ENCODE peak calls at places on chromosomes 4 and X, in seven cellular contexts. G is H9, Z is neuronal stem cell, D is mesendoderm, R is mesenchymal stem cell, M is IMR-90, L is H1. I is an unnamed sample.

GRCh38 chr4:11769425-11769824 is 340.7 kb upstream of the HS3ST1 start:
- DNase-seq in G (no peak), M (peak), Z (no peak), D (no peak), L (no peak), R (peak), I (no peak)

GRCh38 chr4:71200944-71201533 is 137.8 kb upstream of the SLC4A4 start:
- DNase-seq in Z (no peak), G (no peak), D (peak), R (no peak), L (no peak), M (no peak), I (no peak)

GRCh38 chr4:120481711-120482110 is 415.1 kb upstream of the MAD2L1 start:
- DNase-seq in L (no peak), R (no peak), D (no peak), G (no peak), Z (no peak), M (no peak), I (no peak)

GRCh38 chr4:147102596-147102995 is 156.9 kb upstream of the TTC29 start:
- DNase-seq in D (no peak), L (no peak), Z (no peak), R (no peak), G (no peak), M (no peak), I (no peak)

GRCh38 chrX:56764153-56764974 is 35.3 kb downstream of the NBDY start:
- DNase-seq in L (peak), G (peak), R (peak), Z (peak), D (peak), M (peak), I (peak)

GRCh38 chr4:3254302-3255131 is 5.6 kb downstream of the MSANTD1 start:
- DNase-seq in G (peak), Z (peak), D (no peak), M (no peak), R (no peak), L (peak), I (no peak)

GRCh38 chrX:44675364-44676024 is 132.8 kb upstream of the FUNDC1 start:
- DNase-seq in M (peak), L (no peak), R (peak), D (no peak), G (peak), Z (no peak), I (no peak)

GRCh38 chrX:47361538-47362511 is 8.6 kb upstream of the ZNF157 start:
- DNase-seq in R (peak), D (peak), G (peak), Z (peak), L (peak), M (peak), I (peak)

GRCh38 chr4:185933078-185933581 is 121.1 kb upstream of the SORBS2 start:
- DNase-seq in M (peak), G (no peak), Z (no peak), D (peak), R (peak), L (no peak), I (no peak)

GRCh38 chrX:150361777-150362351 is 1.3 kb upstream of the MAMLD1 start:
- DNase-seq in G (peak), M (peak), R (peak), L (peak), D (peak), Z (no peak), I (no peak)

GRCh38 chr4:53777244-53777984 is 186.1 kb upstream of the LNX1 start:
- DNase-seq in R (peak), G (no peak), L (no peak), D (no peak), Z (no peak), M (peak), I (peak)

GRCh38 chr4:173001571-173001970 is 167.0 kb upstream of the GALNT7 start:
- DNase-seq in L (no peak), M (peak), R (peak), D (no peak), Z (no peak), G (no peak), I (no peak)

DNA sequence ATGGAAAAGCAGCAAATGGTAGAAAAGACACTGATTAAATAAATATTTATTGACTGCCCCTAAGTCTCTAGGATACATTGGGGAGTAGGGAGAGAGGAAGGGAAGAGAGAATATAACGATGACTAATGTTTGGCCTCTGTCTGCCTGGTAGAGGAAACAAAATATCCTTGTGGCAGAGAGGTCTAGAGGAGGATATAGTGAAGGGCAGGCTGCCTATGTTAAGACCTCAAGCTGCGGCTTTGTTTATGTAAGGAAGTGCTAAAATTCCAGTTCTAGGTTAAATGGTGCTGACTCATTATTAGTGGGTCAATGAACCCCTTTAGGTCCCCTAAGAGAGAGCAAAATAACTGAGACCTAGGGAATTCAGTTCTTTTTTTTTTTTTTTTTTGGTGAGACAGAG is 427.3 kb upstream of the FTHL17 start:
- DNase-seq in R (peak), M (peak), Z (no peak), D (peak), L (no peak), G (no peak), I (no peak)
- H2BK120ac ChIP-seq in R (no peak), M (no peak), Z (no peak), D (no peak), L (no peak), G (no peak), I (no peak)

GRCh38 chr4:168689791-168690190 is 192.9 kb downstream of the PALLD start:
- DNase-seq in R (no peak), G (no peak), L (no peak), Z (no peak), D (no peak), M (no peak), I (no peak)
- H2BK120ac ChIP-seq in R (no peak), G (no peak), L (no peak), Z (no peak), D (no peak), M (no peak), I (no peak)

GRCh38 chrX:48450076-48450475 is 20.0 kb downstream of the SLC38A5 start:
- DNase-seq in M (no peak), Z (no peak), G (no peak), L (no peak), D (no peak), R (no peak), I (no peak)

GRCh38 chrX:48456628-48457027 is 13.4 kb downstream of the SLC38A5 start:
- DNase-seq in D (no peak), G (no peak), L (no peak), M (no peak), R (no peak), Z (no peak), I (no peak)

GRCh38 chrX:48451708-48452107 is 18.4 kb downstream of the SLC38A5 start:
- DNase-seq in G (no peak), L (no peak), D (peak), Z (no peak), R (no peak), M (no peak), I (no peak)
- H2BK120ac ChIP-seq in G (no peak), L (no peak), D (no peak), Z (no peak), R (no peak), M (no peak), I (no peak)

GRCh38 chr4:75718529-75718928 is 5.8 kb upstream of the USO1 start:
- DNase-seq in L (no peak), M (peak), D (peak), R (no peak), Z (no peak), G (no peak), I (peak)
- H2BK120ac ChIP-seq in L (no peak), M (no peak), D (no peak), R (no peak), Z (no peak), G (no peak), I (no peak)

DNA sequence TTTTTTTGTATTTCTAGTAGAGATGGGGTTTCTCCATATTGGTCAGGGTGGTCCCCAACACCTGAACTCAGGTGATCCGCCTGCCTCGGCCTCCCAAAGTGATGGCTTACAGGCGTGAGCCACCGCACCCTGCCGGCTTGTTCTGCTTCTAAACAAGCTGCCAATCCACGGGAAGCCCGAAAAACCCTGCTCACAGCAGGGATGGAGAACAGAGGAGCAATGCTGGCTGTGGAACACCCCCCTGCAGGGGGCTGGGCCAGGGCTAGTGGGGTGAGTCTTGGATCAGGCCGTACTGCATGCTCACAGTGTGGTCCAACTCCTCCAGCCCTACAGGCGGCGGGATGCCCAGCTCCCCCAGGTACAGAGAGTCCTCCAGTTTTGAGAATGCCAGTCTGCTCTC is 38.1 kb upstream of the ARHGAP6 start:
- DNase-seq in R (no peak), G (no peak), L (no peak), Z (no peak), M (no peak), D (no peak), I (no peak)
- H2BK120ac ChIP-seq in R (no peak), G (no peak), L (no peak), Z (no peak), M (no peak), D (no peak), I (no peak)

GRCh38 chr4:153063490-153063889 is 127.4 kb downstream of the FHDC1 start:
- DNase-seq in R (no peak), G (no peak), M (no peak), D (no peak), L (no peak), Z (no peak), I (no peak)
- H2BK120ac ChIP-seq in R (no peak), G (no peak), M (no peak), D (no peak), L (no peak), Z (no peak), I (no peak)

DNA sequence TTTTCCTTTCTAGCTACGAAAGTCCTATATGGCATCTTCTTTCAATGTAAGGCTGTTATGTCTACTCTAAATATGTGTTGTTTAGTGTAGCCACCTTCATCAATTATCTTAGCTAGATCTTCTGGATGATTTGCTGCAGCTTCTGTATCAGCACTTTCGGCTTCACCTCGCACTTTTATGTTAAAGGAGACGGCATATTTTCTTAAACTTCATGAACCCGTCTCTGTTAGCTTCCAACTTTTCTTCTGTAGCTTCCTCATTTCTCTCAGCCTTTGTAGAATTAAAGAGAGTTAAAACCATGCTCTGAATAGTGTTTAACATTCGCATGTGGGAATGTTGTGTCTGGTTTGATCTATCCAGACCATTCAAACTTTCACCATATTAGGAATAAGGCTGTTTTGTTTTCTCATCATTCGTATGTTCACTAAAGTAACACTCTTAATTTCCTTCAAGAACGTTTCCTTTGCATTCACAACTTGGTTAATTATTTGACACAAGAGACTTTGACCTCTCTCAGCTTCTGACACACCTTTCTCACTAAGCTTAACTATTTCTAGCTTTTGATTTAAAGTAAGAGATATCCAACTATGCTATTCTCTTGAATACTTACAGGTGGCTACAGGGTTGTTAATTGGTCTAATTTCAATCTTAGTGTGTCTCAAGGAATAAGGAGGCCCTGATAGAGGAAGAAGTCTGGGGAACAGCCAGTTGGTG is 476.8 kb downstream of the GABRG1 start:
- DNase-seq in G (no peak), L (no peak), D (no peak), R (no peak), M (no peak), Z (no peak), I (no peak)
- H2BK120ac ChIP-seq in G (no peak), L (no peak), D (no peak), R (no peak), M (no peak), Z (no peak), I (no peak)

GRCh38 chrX:11367609-11368430 is 74.6 kb downstream of the AMELX start:
- DNase-seq in M (peak), G (no peak), R (peak), D (no peak), L (no peak), Z (no peak), I (no peak)

GRCh38 chrX:11366998-11367595 is 73.9 kb downstream of the AMELX start:
- DNase-seq in D (no peak), M (no peak), R (no peak), G (no peak), Z (no peak), L (no peak), I (no peak)

GRCh38 chrX:11365426-11365825 is 72.2 kb downstream of the AMELX start:
- DNase-seq in L (no peak), Z (no peak), G (no peak), D (no peak), R (no peak), M (no peak), I (no peak)

GRCh38 chrX:11364835-11365234 is 71.6 kb downstream of the AMELX start:
- DNase-seq in G (no peak), R (no peak), D (no peak), L (no peak), Z (no peak), M (no peak), I (no peak)

DNA sequence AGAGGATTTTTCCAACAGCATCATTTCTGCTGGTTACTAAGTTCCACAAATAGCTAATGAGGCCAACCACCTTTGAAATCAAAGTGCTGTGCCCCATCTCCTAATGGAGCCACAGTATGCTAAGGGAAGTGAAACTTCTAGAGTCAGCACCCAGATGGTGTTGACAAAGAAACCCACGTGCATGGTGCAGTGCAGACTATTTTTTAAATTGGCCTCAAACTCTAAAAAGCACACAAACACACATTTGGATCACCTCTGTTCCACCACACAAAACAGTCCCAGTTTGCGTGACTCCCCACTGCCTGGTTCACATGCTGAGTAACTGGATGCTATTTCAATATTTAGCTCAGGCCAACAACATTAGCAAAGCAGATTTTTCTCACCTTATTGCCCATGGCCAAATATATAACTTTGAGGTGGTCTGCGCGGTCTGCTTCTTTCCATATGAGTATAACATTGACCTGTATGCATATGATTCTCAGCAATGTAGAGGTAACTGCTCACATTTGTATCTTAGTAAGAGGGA is 69.9 kb downstream of the AMELX start:
- DNase-seq in M (no peak), L (no peak), Z (no peak), D (no peak), G (no peak), R (no peak), I (no peak)
- H2BK120ac ChIP-seq in M (no peak), L (no peak), Z (no peak), D (no peak), G (no peak), R (no peak), I (no peak)

DNA sequence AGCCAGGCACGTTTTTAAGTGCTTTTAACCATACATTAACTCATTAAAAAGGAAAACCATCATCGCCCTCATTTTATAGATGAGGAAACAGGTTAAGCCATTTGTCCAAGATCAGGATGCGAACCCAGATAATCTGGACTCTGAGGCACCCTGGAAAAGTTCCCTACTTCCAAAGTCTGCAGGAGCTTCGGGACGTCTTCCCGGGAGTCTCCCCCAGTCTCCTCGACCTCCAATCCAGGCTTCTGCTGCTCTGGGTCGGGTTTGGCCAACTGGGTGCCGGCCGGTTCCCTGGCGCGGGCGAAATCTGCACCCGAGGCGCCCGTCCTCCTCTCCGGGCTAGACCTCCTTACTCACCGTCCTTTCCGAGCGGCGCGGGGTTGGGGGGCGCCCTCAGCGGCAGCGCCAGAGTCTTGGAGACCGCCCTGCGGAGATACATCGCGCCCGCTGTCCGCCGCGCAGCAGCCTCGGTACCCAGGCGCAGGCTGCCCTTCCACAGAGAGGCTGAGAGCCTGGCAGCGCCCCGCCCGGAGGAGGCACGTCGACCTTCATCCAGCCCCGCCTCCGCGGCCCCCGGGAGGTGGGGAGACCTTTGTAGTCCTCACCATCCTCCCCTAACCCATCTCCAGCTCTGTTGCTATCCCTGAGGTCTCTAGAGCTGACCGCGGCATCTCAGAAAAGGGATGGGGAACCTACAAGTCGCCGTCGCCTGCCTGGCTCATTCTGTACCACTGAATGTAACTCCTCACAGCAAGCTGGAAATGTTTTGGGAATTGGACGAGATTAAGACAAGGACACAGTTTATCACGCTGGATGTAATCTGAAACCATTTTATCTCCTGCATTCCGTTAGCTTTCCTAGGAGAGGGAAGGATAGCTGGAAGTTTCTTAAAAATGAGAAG is at the start of gene MGARP:
- DNase-seq in M (peak), D (peak), R (peak), Z (peak), L (peak), G (peak), I (no peak)
- H2BK120ac ChIP-seq in M (peak), D (no peak), R (peak), Z (no peak), L (no peak), G (no peak), I (no peak)